ENCODE peak calls at places on chromosomes 5 and 9, in nine cellular contexts. One of them, this sample, is unnamed.

GRCh38 chr5:72633041-72633445 is 125.8 kb upstream of the ZNF366 start:
- DNase-seq in adrenal gland: no peak
- DNase-seq in breast epithelium: no peak
- DNase-seq in HCT116: no peak
- DNase-seq in Peyer's patch: no peak
- DNase-seq in esophagus squamous epithelium: no peak
- DNase-seq in A549: no peak
- DNase-seq in heart left ventricle: no peak
- DNase-seq in IMR-90: peak
- DNase-seq in this sample: no peak

GRCh38 chr5:34022131-34022705 is 14.4 kb upstream of the AMACR start:
- DNase-seq in heart left ventricle: no peak
- DNase-seq in HCT116: no peak
- DNase-seq in Peyer's patch: no peak
- DNase-seq in IMR-90: peak
- DNase-seq in breast epithelium: no peak
- DNase-seq in esophagus squamous epithelium: no peak
- DNase-seq in adrenal gland: no peak
- DNase-seq in A549: no peak
- DNase-seq in this sample: no peak

GRCh38 chr9:123615381-123615780 is 259.4 kb downstream of the CRB2 start:
- DNase-seq in heart left ventricle: no peak
- DNase-seq in Peyer's patch: peak
- DNase-seq in breast epithelium: no peak
- DNase-seq in IMR-90: no peak
- DNase-seq in adrenal gland: no peak
- DNase-seq in A549: no peak
- DNase-seq in esophagus squamous epithelium: no peak
- DNase-seq in HCT116: no peak
- DNase-seq in this sample: no peak

GRCh38 chr5:65364907-65365306 is 116.8 kb downstream of the ADAMTS6 start:
- DNase-seq in A549: no peak
- DNase-seq in heart left ventricle: no peak
- DNase-seq in IMR-90: peak
- DNase-seq in adrenal gland: no peak
- DNase-seq in Peyer's patch: no peak
- DNase-seq in breast epithelium: no peak
- DNase-seq in HCT116: no peak
- DNase-seq in esophagus squamous epithelium: no peak
- DNase-seq in this sample: no peak

GRCh38 chr5:145118109-145118508 is 717.0 kb downstream of the PRELID2 start:
- DNase-seq in adrenal gland: no peak
- DNase-seq in heart left ventricle: no peak
- DNase-seq in Peyer's patch: no peak
- DNase-seq in breast epithelium: no peak
- DNase-seq in IMR-90: no peak
- DNase-seq in HCT116: no peak
- DNase-seq in esophagus squamous epithelium: no peak
- DNase-seq in A549: no peak
- DNase-seq in this sample: no peak

GRCh38 chr5:66540078-66540477 is 56.1 kb upstream of the MAST4 start:
- DNase-seq in IMR-90: no peak
- DNase-seq in HCT116: no peak
- DNase-seq in Peyer's patch: no peak
- DNase-seq in A549: no peak
- DNase-seq in esophagus squamous epithelium: no peak
- DNase-seq in adrenal gland: no peak
- DNase-seq in heart left ventricle: no peak
- DNase-seq in breast epithelium: no peak
- DNase-seq in this sample: no peak

GRCh38 chr5:110045153-110045552 is 355.4 kb downstream of the MAN2A1 start:
- DNase-seq in Peyer's patch: no peak
- DNase-seq in breast epithelium: no peak
- DNase-seq in adrenal gland: no peak
- DNase-seq in IMR-90: no peak
- DNase-seq in heart left ventricle: no peak
- DNase-seq in HCT116: no peak
- DNase-seq in esophagus squamous epithelium: no peak
- DNase-seq in A549: no peak
- DNase-seq in this sample: no peak

GRCh38 chr5:163594951-163595350 is 89.5 kb downstream of the MAT2B start:
- DNase-seq in IMR-90: peak
- DNase-seq in esophagus squamous epithelium: no peak
- DNase-seq in adrenal gland: no peak
- DNase-seq in breast epithelium: no peak
- DNase-seq in heart left ventricle: no peak
- DNase-seq in A549: no peak
- DNase-seq in Peyer's patch: no peak
- DNase-seq in HCT116: no peak
- DNase-seq in this sample: no peak

GRCh38 chr9:121818016-121818661 is 166.7 kb downstream of the DAB2IP start:
- DNase-seq in adrenal gland: no peak
- DNase-seq in Peyer's patch: no peak
- DNase-seq in IMR-90: no peak
- DNase-seq in A549: no peak
- DNase-seq in breast epithelium: peak
- DNase-seq in esophagus squamous epithelium: no peak
- DNase-seq in HCT116: no peak
- DNase-seq in heart left ventricle: no peak
- DNase-seq in this sample: peak

GRCh38 chr5:43335681-43336080 is 22.5 kb upstream of the HMGCS1 start:
- DNase-seq in A549: no peak
- DNase-seq in adrenal gland: no peak
- DNase-seq in heart left ventricle: no peak
- DNase-seq in breast epithelium: no peak
- DNase-seq in esophagus squamous epithelium: no peak
- DNase-seq in Peyer's patch: no peak
- DNase-seq in HCT116: no peak
- DNase-seq in IMR-90: no peak
- DNase-seq in this sample: no peak

GRCh38 chr5:35202319-35203111 is 27.8 kb downstream of the PRLR start:
- DNase-seq in esophagus squamous epithelium: no peak
- DNase-seq in adrenal gland: no peak
- DNase-seq in IMR-90: peak
- DNase-seq in HCT116: peak
- DNase-seq in heart left ventricle: peak
- DNase-seq in breast epithelium: no peak
- DNase-seq in A549: peak
- DNase-seq in Peyer's patch: peak
- DNase-seq in this sample: no peak

GRCh38 chr5:143106175-143106574 is 297.3 kb downstream of the NR3C1 start:
- DNase-seq in Peyer's patch: no peak
- DNase-seq in esophagus squamous epithelium: no peak
- DNase-seq in heart left ventricle: peak
- DNase-seq in adrenal gland: peak
- DNase-seq in A549: peak
- DNase-seq in HCT116: no peak
- DNase-seq in IMR-90: peak
- DNase-seq in breast epithelium: no peak
- DNase-seq in this sample: no peak

GRCh38 chr9:92724528-92725265 is 39.9 kb downstream of the BICD2 start:
- DNase-seq in Peyer's patch: peak
- DNase-seq in heart left ventricle: no peak
- DNase-seq in HCT116: no peak
- DNase-seq in esophagus squamous epithelium: no peak
- DNase-seq in adrenal gland: no peak
- DNase-seq in breast epithelium: no peak
- DNase-seq in A549: no peak
- DNase-seq in IMR-90: no peak
- DNase-seq in this sample: peak

GRCh38 chr9:86222667-86223066 is 36.8 kb downstream of the C9orf153 start:
- DNase-seq in IMR-90: no peak
- DNase-seq in A549: no peak
- DNase-seq in heart left ventricle: no peak
- DNase-seq in breast epithelium: no peak
- DNase-seq in HCT116: no peak
- DNase-seq in Peyer's patch: no peak
- DNase-seq in adrenal gland: no peak
- DNase-seq in esophagus squamous epithelium: no peak
- DNase-seq in this sample: no peak

GRCh38 chr9:121976751-121977150 is 116.4 kb downstream of the TTLL11 start:
- DNase-seq in breast epithelium: no peak
- DNase-seq in adrenal gland: no peak
- DNase-seq in heart left ventricle: no peak
- DNase-seq in esophagus squamous epithelium: no peak
- DNase-seq in A549: peak
- DNase-seq in HCT116: no peak
- DNase-seq in IMR-90: peak
- DNase-seq in Peyer's patch: no peak
- DNase-seq in this sample: no peak

GRCh38 chr5:150129813-150130492 is 25.7 kb downstream of the PDGFRB start:
- DNase-seq in heart left ventricle: peak
- DNase-seq in IMR-90: peak
- DNase-seq in Peyer's patch: peak
- DNase-seq in breast epithelium: peak
- DNase-seq in adrenal gland: peak
- DNase-seq in esophagus squamous epithelium: no peak
- DNase-seq in A549: peak
- DNase-seq in HCT116: peak
- DNase-seq in this sample: peak

GRCh38 chr9:111529787-111530186 is 4.8 kb downstream of the ZNF483 start:
- DNase-seq in esophagus squamous epithelium: no peak
- DNase-seq in breast epithelium: no peak
- DNase-seq in A549: no peak
- DNase-seq in adrenal gland: no peak
- DNase-seq in IMR-90: no peak
- DNase-seq in Peyer's patch: no peak
- DNase-seq in heart left ventricle: no peak
- DNase-seq in HCT116: no peak
- DNase-seq in this sample: no peak

GRCh38 chr9:124280176-124280691 is 22.5 kb downstream of the NEK6 start:
- DNase-seq in Peyer's patch: peak
- DNase-seq in heart left ventricle: peak
- DNase-seq in IMR-90: peak
- DNase-seq in A549: no peak
- DNase-seq in adrenal gland: no peak
- DNase-seq in esophagus squamous epithelium: no peak
- DNase-seq in HCT116: no peak
- DNase-seq in breast epithelium: no peak
- DNase-seq in this sample: peak

GRCh38 chr5:171969288-171969880 is 37.1 kb downstream of the FBXW11 start:
- DNase-seq in heart left ventricle: no peak
- DNase-seq in Peyer's patch: no peak
- DNase-seq in HCT116: no peak
- DNase-seq in esophagus squamous epithelium: no peak
- DNase-seq in IMR-90: no peak
- DNase-seq in A549: no peak
- DNase-seq in adrenal gland: no peak
- DNase-seq in breast epithelium: no peak
- DNase-seq in this sample: no peak

GRCh38 chr5:59174248-59174844 is 591.5 kb downstream of the RAB3C start:
- DNase-seq in A549: peak
- DNase-seq in Peyer's patch: peak
- DNase-seq in esophagus squamous epithelium: no peak
- DNase-seq in breast epithelium: no peak
- DNase-seq in adrenal gland: no peak
- DNase-seq in IMR-90: peak
- DNase-seq in HCT116: peak
- DNase-seq in heart left ventricle: peak
- DNase-seq in this sample: no peak

GRCh38 chr5:90940227-90940995 is 381.8 kb downstream of the ADGRV1 start:
- DNase-seq in HCT116: no peak
- DNase-seq in breast epithelium: no peak
- DNase-seq in esophagus squamous epithelium: no peak
- DNase-seq in IMR-90: peak
- DNase-seq in adrenal gland: no peak
- DNase-seq in A549: no peak
- DNase-seq in Peyer's patch: no peak
- DNase-seq in heart left ventricle: no peak
- DNase-seq in this sample: no peak

GRCh38 chr5:81247441-81247972 is 14.4 kb downstream of the CKMT2 start:
- DNase-seq in esophagus squamous epithelium: no peak
- DNase-seq in A549: no peak
- DNase-seq in heart left ventricle: no peak
- DNase-seq in IMR-90: peak
- DNase-seq in breast epithelium: no peak
- DNase-seq in HCT116: peak
- DNase-seq in Peyer's patch: no peak
- DNase-seq in adrenal gland: no peak
- DNase-seq in this sample: no peak

DNA sequence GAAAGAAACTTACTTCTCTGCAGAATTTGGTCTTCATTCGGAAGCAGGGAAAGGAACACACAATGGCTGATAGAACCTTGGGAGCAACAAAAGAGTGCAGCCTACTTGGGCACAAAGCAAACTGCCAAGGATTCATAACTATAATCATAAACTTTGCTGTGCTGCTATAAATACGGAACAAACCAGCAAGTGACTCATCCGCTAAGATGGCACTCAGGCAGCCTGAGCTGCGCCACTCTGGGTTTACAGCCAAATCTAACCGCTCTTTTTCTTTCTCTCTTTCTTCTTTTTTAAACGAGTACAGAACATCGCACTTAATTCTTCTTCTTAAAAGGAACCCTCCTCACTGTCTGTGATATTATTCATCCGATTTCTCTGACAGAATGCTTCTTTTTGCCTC is 81.1 kb downstream of the PTPN3 start:
- DNase-seq in esophagus squamous epithelium: no peak
- DNase-seq in IMR-90: peak
- DNase-seq in breast epithelium: no peak
- DNase-seq in HCT116: no peak
- DNase-seq in A549: no peak
- DNase-seq in heart left ventricle: no peak
- DNase-seq in adrenal gland: no peak
- DNase-seq in Peyer's patch: no peak
- DNase-seq in this sample: no peak
- TF ChIP-seq POLR2A in esophagus squamous epithelium: no peak
- TF ChIP-seq POLR2A in IMR-90: no peak
- TF ChIP-seq POLR2A in breast epithelium: no peak
- TF ChIP-seq POLR2A in HCT116: no peak
- TF ChIP-seq POLR2A in A549: no peak
- TF ChIP-seq POLR2A in heart left ventricle: no peak
- TF ChIP-seq POLR2A in adrenal gland: no peak
- TF ChIP-seq POLR2A in Peyer's patch: no peak
- TF ChIP-seq POLR2A in this sample: no peak

GRCh38 chr5:125412561-125413535 is 666.4 kb upstream of the ZNF608 start:
- DNase-seq in breast epithelium: peak
- DNase-seq in Peyer's patch: peak
- DNase-seq in heart left ventricle: peak
- DNase-seq in adrenal gland: peak
- DNase-seq in IMR-90: peak
- DNase-seq in HCT116: no peak
- DNase-seq in A549: peak
- DNase-seq in esophagus squamous epithelium: no peak
- DNase-seq in this sample: peak
- TF ChIP-seq CTCF in breast epithelium: no peak
- TF ChIP-seq CTCF in Peyer's patch: no peak
- TF ChIP-seq CTCF in heart left ventricle: no peak
- TF ChIP-seq CTCF in adrenal gland: peak
- TF ChIP-seq CTCF in IMR-90: peak
- TF ChIP-seq CTCF in HCT116: no peak
- TF ChIP-seq CTCF in A549: no peak
- TF ChIP-seq CTCF in esophagus squamous epithelium: peak
- TF ChIP-seq CTCF in this sample: no peak

GRCh38 chr9:133348763-133349573 is 950 bp downstream of the RPL7A start:
- DNase-seq in heart left ventricle: no peak
- DNase-seq in esophagus squamous epithelium: no peak
- DNase-seq in IMR-90: no peak
- DNase-seq in A549: no peak
- DNase-seq in Peyer's patch: no peak
- DNase-seq in breast epithelium: no peak
- DNase-seq in HCT116: no peak
- DNase-seq in adrenal gland: no peak
- DNase-seq in this sample: no peak
- TF ChIP-seq POLR2A in heart left ventricle: no peak
- TF ChIP-seq POLR2A in esophagus squamous epithelium: no peak
- TF ChIP-seq POLR2A in IMR-90: no peak
- TF ChIP-seq POLR2A in A549: no peak
- TF ChIP-seq POLR2A in Peyer's patch: no peak
- TF ChIP-seq POLR2A in breast epithelium: no peak
- TF ChIP-seq POLR2A in HCT116: no peak
- TF ChIP-seq POLR2A in adrenal gland: no peak
- TF ChIP-seq POLR2A in this sample: no peak

GRCh38 chr5:32270178-32270577 is 42.6 kb downstream of the MTMR12 start:
- DNase-seq in HCT116: no peak
- DNase-seq in esophagus squamous epithelium: no peak
- DNase-seq in Peyer's patch: no peak
- DNase-seq in breast epithelium: no peak
- DNase-seq in A549: no peak
- DNase-seq in heart left ventricle: no peak
- DNase-seq in IMR-90: no peak
- DNase-seq in adrenal gland: no peak
- DNase-seq in this sample: no peak
- TF ChIP-seq CTCF in HCT116: no peak
- TF ChIP-seq CTCF in esophagus squamous epithelium: no peak
- TF ChIP-seq CTCF in Peyer's patch: no peak
- TF ChIP-seq CTCF in breast epithelium: no peak
- TF ChIP-seq CTCF in A549: no peak
- TF ChIP-seq CTCF in heart left ventricle: no peak
- TF ChIP-seq CTCF in IMR-90: no peak
- TF ChIP-seq CTCF in adrenal gland: no peak
- TF ChIP-seq CTCF in this sample: no peak